ENCODE peak calls at places on chromosomes 7 and 10, in nine cellular contexts. V is CD8-positive, alpha-beta T cell; I is CD4-positive, alpha-beta memory T cell; C is kidney; G is CD4-positive, CD25-positive, alpha-beta regulatory T cell; H is AG04449; T is effector memory CD4-positive, alpha-beta T cell; A is uterus; R is AG10803. M is an unnamed sample.

GRCh38 chr7:33986951-33987948 is 81.9 kb downstream of the BMPER start:
- DNase-seq in H (peak; percentile 96), T (no peak), A (peak; percentile 16), I (no peak), V (no peak), R (peak; percentile 100), G (no peak), C (no peak), M (no peak)

GRCh38 chr10:122567056-122567660 is 6.6 kb downstream of the DMBT1 start:
- DNase-seq in I (no peak), G (no peak), A (no peak), T (no peak), H (no peak), R (peak; percentile 5), V (peak; percentile 24), C (no peak), M (no peak)

GRCh38 chr7:81256991-81257390 is 338.1 kb upstream of the SEMA3C start:
- DNase-seq in A (no peak), R (peak; percentile 46), T (no peak), H (no peak), I (no peak), G (no peak), C (no peak), V (no peak), M (no peak)

GRCh38 chr10:90321132-90321816 is 536.6 kb downstream of the HTR7 start:
- DNase-seq in A (no peak), I (no peak), H (peak; percentile 55), C (no peak), G (no peak), R (no peak), T (no peak), V (no peak), M (no peak)

GRCh38 chr7:30224511-30225031 is 59.8 kb upstream of the ZNRF2 start:
- DNase-seq in T (no peak), C (no peak), R (peak; percentile 95), G (no peak), I (no peak), V (no peak), H (peak; percentile 26), A (no peak), M (no peak)

GRCh38 chr7:9761224-9761623 is 1212.4 kb upstream of the PHF14 start:
- DNase-seq in T (no peak), R (no peak), H (no peak), G (no peak), I (no peak), A (no peak), C (no peak), V (no peak), M (no peak)

GRCh38 chr7:100655908-100656674 is at the start of gene ACTL6B:
- DNase-seq in A (no peak), C (no peak), H (no peak), V (peak; percentile 47), G (no peak), R (no peak), I (peak; percentile 56), T (no peak), M (no peak)

GRCh38 chr10:121002586-121003205 is 151.5 kb downstream of the WDR11 start:
- DNase-seq in V (no peak), I (no peak), A (no peak), T (no peak), R (no peak), C (no peak), G (no peak), H (no peak), M (no peak)

GRCh38 chr7:537911-538634 is 18.4 kb upstream of the PDGFA start:
- DNase-seq in V (no peak), G (no peak), A (peak; percentile 52), R (peak; percentile 95), C (peak; percentile 91), T (no peak), H (peak; percentile 46), I (no peak), M (no peak)

GRCh38 chr7:29274156-29275017 is 79.8 kb downstream of the CHN2 start:
- DNase-seq in A (no peak), V (no peak), R (peak; percentile 11), C (no peak), I (no peak), T (no peak), G (no peak), H (no peak), M (no peak)

GRCh38 chr7:49773082-49773938 is at the start of gene VWC2:
- DNase-seq in C (peak; percentile 70), I (no peak), T (no peak), R (no peak), V (no peak), G (no peak), A (no peak), H (no peak), M (no peak)

GRCh38 chr7:7970620-7971307 is 2.2 kb downstream of the GLCCI1 start:
- DNase-seq in G (no peak), T (no peak), H (no peak), A (no peak), R (no peak), V (no peak), C (no peak), I (peak; percentile 21), M (no peak)

GRCh38 chr10:50216894-50217293 is 34.4 kb downstream of the ASAH2 start:
- DNase-seq in H (no peak), T (no peak), R (peak; percentile 40), G (no peak), I (no peak), C (no peak), V (no peak), A (no peak), M (no peak)

GRCh38 chr10:93893646-93894515 is at the start of gene SLC35G1:
- DNase-seq in I (peak; percentile 68), H (no peak), G (peak; percentile 57), R (peak; percentile 65), T (peak; percentile 43), C (peak; percentile 87), A (peak; percentile 65), V (peak; percentile 67), M (peak; percentile 71)

DNA sequence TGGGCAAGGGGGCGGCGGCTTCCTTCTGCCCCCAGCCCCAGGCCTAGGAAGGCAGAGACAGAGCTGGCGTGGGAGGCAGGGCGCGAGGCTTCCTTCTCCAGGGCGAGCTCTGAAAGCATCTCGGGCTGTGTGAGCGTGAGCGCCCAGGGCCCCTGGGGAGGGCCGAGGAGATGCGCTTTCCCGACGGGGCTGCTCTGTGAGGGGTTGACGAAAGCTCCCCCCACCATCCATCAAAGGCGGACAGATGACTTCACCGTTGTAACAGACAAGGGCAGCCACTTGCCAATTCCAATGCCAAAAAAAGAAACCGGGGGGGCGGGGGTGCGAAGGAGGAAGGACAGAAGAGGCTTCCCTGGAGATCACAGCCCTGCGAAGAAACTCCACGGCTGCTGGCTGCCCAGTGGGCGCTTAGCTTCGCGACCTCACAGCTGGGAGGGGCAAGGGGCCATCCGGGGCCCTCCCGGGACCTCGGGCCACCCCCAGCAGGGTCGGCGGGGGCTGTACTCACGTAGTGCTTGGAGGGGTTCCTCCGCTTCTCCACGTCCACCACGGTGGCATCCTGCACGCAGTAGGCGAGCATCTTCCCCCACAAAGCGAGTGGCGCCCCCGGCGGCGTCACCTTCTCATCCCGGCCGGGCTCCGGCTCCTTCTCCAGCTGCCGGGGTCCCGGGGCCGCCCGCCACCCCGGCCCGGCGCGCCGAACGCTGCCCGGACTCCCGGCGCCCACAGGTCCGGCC is 521 bp downstream of the SH3PXD2A start:
- DNase-seq in H (no peak), R (peak; percentile 48), V (no peak), C (no peak), T (no peak), I (no peak), G (no peak), A (peak; percentile 65), M (peak; percentile 7)
- H3K4me3 ChIP-seq in H (peak overlapping the region; percentile 76), R (peak overlapping the region; percentile 81), V (peak overlapping the region; percentile 42), C (peak overlapping the region; percentile 40), T (peak overlapping the region; percentile 62), I (no peak overlapping the region), G (peak overlapping the region; percentile 65), A (peak overlapping the region; percentile 53), M (peak overlapping the region; percentile 30)

DNA sequence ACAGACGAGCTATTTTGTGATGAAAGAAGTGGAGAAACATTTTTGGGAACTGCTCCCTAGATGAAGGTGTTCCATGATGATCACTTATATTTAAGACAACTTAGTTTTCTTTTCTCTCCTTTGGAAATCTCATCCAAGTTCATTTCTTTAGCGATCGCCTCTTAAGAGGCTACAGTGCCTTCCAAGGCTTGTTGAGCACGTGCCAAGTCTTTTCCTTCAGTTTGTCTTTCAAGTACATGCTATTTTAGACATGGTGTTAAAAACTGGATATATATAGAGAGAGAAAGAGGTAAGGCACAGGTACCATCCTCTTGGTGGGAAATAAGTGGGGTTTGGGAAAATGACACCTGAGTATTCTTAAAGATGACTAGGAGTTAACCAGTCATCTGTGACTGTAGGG is 2.7 kb downstream of the ADK start:
- DNase-seq in H (no peak), V (no peak), T (no peak), A (no peak), G (no peak), C (no peak), I (no peak), R (no peak), M (no peak)
- H3K4me3 ChIP-seq in H (no peak overlapping the region), V (no peak overlapping the region), T (no peak overlapping the region), A (no peak overlapping the region), G (no peak overlapping the region), C (no peak overlapping the region), I (no peak overlapping the region), R (no peak overlapping the region), M (no peak overlapping the region)

GRCh38 chr7:115775981-115776380 is 254.6 kb downstream of the TFEC start:
- DNase-seq in V (no peak), I (no peak), C (no peak), T (no peak), H (no peak), G (no peak), A (no peak), R (no peak), M (no peak)
- H3K4me3 ChIP-seq in V (no peak overlapping the region), I (no peak overlapping the region), C (no peak overlapping the region), T (no peak overlapping the region), H (no peak overlapping the region), G (no peak overlapping the region), A (no peak overlapping the region), R (no peak overlapping the region), M (no peak overlapping the region)

DNA sequence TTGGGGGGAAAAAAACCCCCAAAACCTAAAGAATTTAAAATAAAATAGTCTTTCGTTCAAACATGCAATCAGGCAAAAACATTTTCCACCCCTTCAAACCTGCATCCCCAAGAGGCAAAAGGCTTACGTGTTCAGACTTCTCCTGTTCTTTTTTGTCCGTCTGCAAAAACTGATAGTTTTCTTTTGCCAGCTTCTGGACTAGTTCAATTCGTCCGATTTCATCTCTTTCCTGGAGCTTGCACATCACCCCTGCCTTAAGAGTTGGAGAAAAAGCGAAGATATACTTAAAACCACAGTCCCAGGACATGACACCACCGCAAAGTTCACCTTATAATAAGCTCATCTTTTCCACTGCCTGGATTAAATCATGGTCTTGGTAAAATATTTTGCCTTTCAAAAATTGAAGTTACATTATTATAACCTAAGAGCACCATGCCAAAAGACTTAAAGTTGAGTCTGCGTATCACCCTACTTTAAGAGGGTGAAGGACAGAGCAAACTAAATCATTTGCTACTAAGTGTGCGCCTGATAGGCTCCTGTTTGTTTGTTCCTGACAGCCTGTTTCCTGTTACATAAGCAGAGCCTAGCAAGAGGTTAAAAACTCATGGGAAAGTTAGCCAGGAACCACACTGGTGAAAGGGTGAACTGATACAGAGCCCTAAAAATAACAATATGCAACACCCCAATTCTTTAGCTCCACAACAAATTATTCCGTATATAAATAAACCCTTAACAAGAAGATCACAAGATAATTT is 137.0 kb downstream of the RAPGEF5 start:
- DNase-seq in I (no peak), C (no peak), H (no peak), V (no peak), R (no peak), T (no peak), A (no peak), G (no peak), M (no peak)
- H3K4me3 ChIP-seq in I (no peak overlapping the region), C (peak overlapping the region; percentile 88), H (no peak overlapping the region), V (no peak overlapping the region), R (no peak overlapping the region), T (no peak overlapping the region), A (peak overlapping the region; percentile 27), G (no peak overlapping the region), M (no peak overlapping the region)